ENCODE peak calls at places on chromosomes 7 and 10, in six cellular contexts. Y is trophoblast cell; L is EH; K is skeletal muscle cell; B is stimulated activated CD8-positive, alpha-beta memory T cell treated with anti-CD3 and anti-CD28 coated beads, Interleukin-12 subunit alpha, Interleukin-12 subunit beta, amount 100 ng/mL, for 4 hours; R is mesendoderm. W is an unnamed sample.

GRCh38 chr10:117174439-117175214 is 22.7 kb upstream of the KCNK18 start:
- DNase-seq in Y (peak), B (peak), L (peak), R (peak), K (peak), W (peak)

GRCh38 chr10:87750001-87750651 is 67.9 kb downstream of the ATAD1 start:
- DNase-seq in R (peak), L (peak), K (no peak), Y (no peak), B (no peak), W (no peak)

GRCh38 chr10:115093776-115094361 is 704 bp downstream of the ATRNL1 start:
- DNase-seq in K (no peak), R (peak), B (no peak), L (no peak), Y (peak), W (peak)

GRCh38 chr7:29723599-29723998 is 82.7 kb upstream of the WIPF3 start:
- DNase-seq in R (peak), L (no peak), B (no peak), K (peak), Y (no peak), W (no peak)

GRCh38 chr7:101125989-101126650 is 784 bp upstream of the SERPINE1 start:
- DNase-seq in B (no peak), Y (peak), L (peak), R (no peak), K (peak), W (peak)

GRCh38 chr10:47404446-47404845 is 20.4 kb upstream of the ZNF488 start:
- DNase-seq in Y (peak), R (peak), L (no peak), K (no peak), B (no peak), W (no peak)

GRCh38 chr7:157710396-157710795 is 373.6 kb downstream of the DNAJB6 start:
- DNase-seq in K (no peak), R (no peak), B (no peak), L (no peak), Y (no peak), W (no peak)

GRCh38 chr7:47606176-47606575 is 24.3 kb upstream of the TNS3 start:
- DNase-seq in L (no peak), B (no peak), R (no peak), K (no peak), Y (peak), W (no peak)

GRCh38 chr7:112072541-112073245 is 133.5 kb downstream of the DOCK4 start:
- DNase-seq in R (peak), B (no peak), L (no peak), K (no peak), Y (no peak), W (no peak)

GRCh38 chr7:157980774-157981173 is 606.8 kb downstream of the PTPRN2 start:
- DNase-seq in Y (no peak), K (no peak), R (no peak), B (no peak), L (no peak), W (no peak)

GRCh38 chr10:74593470-74593869 is 232.9 kb upstream of the KAT6B start:
- DNase-seq in K (peak), L (peak), Y (no peak), B (no peak), R (no peak), W (no peak)

GRCh38 chr7:2307690-2308107 is 6.5 kb downstream of the SNX8 start:
- DNase-seq in K (no peak), L (no peak), R (no peak), B (no peak), Y (peak), W (no peak)

GRCh38 chr7:113109718-113110117 is 8.6 kb downstream of the SMIM30 start:
- DNase-seq in L (no peak), Y (peak), B (no peak), R (no peak), K (no peak), W (no peak)

GRCh38 chr7:116726149-116726548 is 54.2 kb downstream of the MET start:
- DNase-seq in R (no peak), B (no peak), K (no peak), L (no peak), Y (no peak), W (no peak)

GRCh38 chr7:131249003-131249402 is 78.7 kb upstream of the MKLN1 start:
- DNase-seq in L (peak), R (peak), B (no peak), Y (peak), K (peak), W (no peak)

GRCh38 chr10:111473361-111473760 is 396.5 kb downstream of the ADRA2A start:
- DNase-seq in L (no peak), B (no peak), R (no peak), K (no peak), Y (peak), W (no peak)

GRCh38 chr10:24257588-24257987 is 48.6 kb downstream of the KIAA1217 start:
- DNase-seq in Y (no peak), L (no peak), K (no peak), B (no peak), R (no peak), W (no peak)

GRCh38 chr7:133258174-133258573 is 5.3 kb downstream of the EXOC4 start:
- DNase-seq in Y (no peak), K (no peak), B (no peak), L (no peak), R (no peak), W (no peak)

GRCh38 chr10:126468876-126469643 is 80.8 kb upstream of the ADAM12 start:
- DNase-seq in L (peak), R (no peak), B (no peak), K (peak), Y (no peak), W (no peak)

GRCh38 chr7:141387521-141388217 is 163.5 kb upstream of the AGK start:
- DNase-seq in R (no peak), K (no peak), Y (no peak), L (no peak), B (no peak), W (no peak)

GRCh38 chr7:64636386-64636785 is 29.5 kb upstream of the ZNF107 start:
- DNase-seq in R (no peak), K (no peak), B (no peak), L (no peak), Y (no peak), W (no peak)

GRCh38 chr10:58857251-58857650 is 319.2 kb upstream of the PHYHIPL start:
- DNase-seq in L (peak), Y (no peak), B (no peak), R (no peak), K (no peak), W (no peak)

GRCh38 chr10:63068246-63068645 is 64.9 kb upstream of the NRBF2 start:
- DNase-seq in B (no peak), L (no peak), Y (no peak), R (no peak), K (no peak), W (no peak)

GRCh38 chr7:158395780-158396214 is 191.8 kb downstream of the PTPRN2 start:
- DNase-seq in R (peak), Y (no peak), K (no peak), L (no peak), B (no peak), W (peak)

GRCh38 chr7:7517661-7518236 is 17.9 kb downstream of the COL28A1 start:
- DNase-seq in L (peak), R (no peak), K (no peak), Y (peak), B (no peak), W (no peak)

GRCh38 chr10:107440741-107441140 is 276.2 kb upstream of the SORCS1 start:
- DNase-seq in K (no peak), Y (no peak), R (no peak), B (no peak), L (no peak), W (no peak)

GRCh38 chr7:31067491-31067890 is 15.4 kb downstream of the ADCYAP1R1 start:
- DNase-seq in Y (no peak), L (no peak), K (no peak), B (no peak), R (no peak), W (no peak)

GRCh38 chr10:88209837-88210552 is 346.6 kb downstream of the PTEN start:
- DNase-seq in L (peak), Y (peak), K (peak), R (no peak), B (no peak), W (no peak)

W was measured in left lung.